ENCODE peak calls at places on chromosomes 7 and 10, in four cellular contexts. P is lower lobe of right lung, W is BJ, K is adrenal gland. G is an unnamed sample.

GRCh38 chr7:137996386-137996851 is 5.5 kb downstream of the CREB3L2 start:
- DNase-seq in K (no peak), P (no peak), W (no peak), G (peak; percentile 84)

GRCh38 chr7:26291699-26292538 is at the start of gene SNX10:
- DNase-seq in K (peak; percentile 73), P (peak; percentile 79), W (no peak), G (no peak)

GRCh38 chr10:18368681-18369080 is 228.5 kb downstream of the CACNB2 start:
- DNase-seq in K (no peak), P (no peak), W (no peak), G (peak; percentile 25)

GRCh38 chr10:71639412-71639719 is 80.2 kb downstream of the C10orf105 start:
- DNase-seq in K (no peak), P (no peak), W (no peak), G (no peak)

GRCh38 chr7:134780166-134780853 is 876 bp downstream of the CALD1 start:
- DNase-seq in W (no peak), K (no peak), P (no peak), G (peak; percentile 49)

GRCh38 chr10:132043861-132044695 is 21.7 kb upstream of the JAKMIP3 start:
- DNase-seq in K (no peak), P (no peak), W (no peak), G (no peak)

GRCh38 chr10:119444866-119445265 is 97.7 kb downstream of the RGS10 start:
- DNase-seq in W (no peak), P (no peak), K (no peak), G (no peak)

GRCh38 chr7:16504019-16504418 is 22.6 kb upstream of the LRRC72 start:
- DNase-seq in P (no peak), W (no peak), K (no peak), G (peak; percentile 72)

GRCh38 chr7:39688611-39689485 is 65.5 kb downstream of the RALA start:
- DNase-seq in P (no peak), K (no peak), W (no peak), G (no peak)

GRCh38 chr7:95977994-95978393 is 205.6 kb downstream of the DYNC1I1 start:
- DNase-seq in W (no peak), K (no peak), P (no peak), G (no peak)

GRCh38 chr7:31261373-31261772 is 79.2 kb downstream of the NEUROD6 start:
- DNase-seq in W (no peak), P (no peak), K (no peak), G (no peak)

GRCh38 chr10:86371116-86371515 is 4.5 kb upstream of the GRID1 start:
- DNase-seq in W (no peak), K (no peak), P (no peak), G (no peak)

GRCh38 chr7:80552304-80552703 is 40.4 kb upstream of the GNAT3 start:
- DNase-seq in K (no peak), P (no peak), W (peak; percentile 68), G (no peak)

GRCh38 chr10:62077330-62078015 is 176.0 kb downstream of the ARID5B start:
- DNase-seq in K (no peak), P (no peak), W (no peak), G (no peak)

GRCh38 chr7:150458235-150458634 is 7.8 kb downstream of the GIMAP8 start:
- DNase-seq in P (no peak), W (no peak), K (no peak), G (no peak)

GRCh38 chr10:97081621-97082235 is 104.0 kb downstream of the SLIT1 start:
- DNase-seq in K (peak; percentile 64), W (no peak), P (no peak), G (peak; percentile 53)

GRCh38 chr7:124089621-124090020 is 56.8 kb upstream of the TMEM229A start:
- DNase-seq in K (no peak), P (no peak), W (no peak), G (no peak)

GRCh38 chr10:61995093-61995492 is 93.6 kb downstream of the ARID5B start:
- DNase-seq in K (no peak), W (no peak), P (no peak), G (no peak)

GRCh38 chr10:97020452-97021400 is 165.0 kb downstream of the SLIT1 start:
- DNase-seq in P (no peak), K (peak; percentile 72), W (no peak), G (peak; percentile 41)

GRCh38 chr10:22620140-22620857 is 94.1 kb downstream of the PIP4K2A start:
- DNase-seq in W (peak; percentile 79), K (peak; percentile 91), P (peak; percentile 73), G (peak; percentile 97)

GRCh38 chr10:63346015-63346441 is 119.7 kb downstream of the JMJD1C start:
- DNase-seq in W (no peak), P (no peak), K (peak; percentile 39), G (peak; percentile 24)

GRCh38 chr7:95501261-95501816 is 15.6 kb downstream of the ASB4 start:
- DNase-seq in K (no peak), P (no peak), W (no peak), G (peak; percentile 26)

GRCh38 chr10:61000769-61001730 is 57.1 kb upstream of the RHOBTB1 start:
- DNase-seq in P (peak; percentile 44), K (peak; percentile 33), W (no peak), G (peak; percentile 16)

GRCh38 chr7:87155788-87156187 is 3.5 kb downstream of the DMTF1 start:
- DNase-seq in P (no peak), K (no peak), W (no peak), G (no peak)

GRCh38 chr7:106346167-106346677 is 61.4 kb upstream of the NAMPT start:
- DNase-seq in K (no peak), P (no peak), W (no peak), G (no peak)

GRCh38 chr10:131424053-131424452 is 112.5 kb upstream of the TCERG1L start:
- DNase-seq in P (no peak), K (no peak), W (no peak), G (no peak)

GRCh38 chr7:69864283-69864682 is 266.0 kb downstream of the AUTS2 start:
- DNase-seq in P (no peak), W (no peak), K (no peak), G (no peak)

GRCh38 chr10:96463562-96463961 is 50.2 kb downstream of the TLL2 start:
- DNase-seq in K (no peak), W (no peak), P (no peak), G (no peak)

GRCh38 chr7:96654630-96655188 is 54.9 kb downstream of the SEM1 start:
- DNase-seq in P (no peak), W (no peak), K (no peak), G (no peak)

GRCh38 chr7:85274452-85274851 is 87.6 kb upstream of the SEMA3D start:
- DNase-seq in K (no peak), W (no peak), P (no peak), G (no peak)

GRCh38 chr7:143405158-143405557 is 3.5 kb downstream of the EPHA1 start:
- DNase-seq in P (no peak), W (no peak), K (peak; percentile 22), G (no peak)

GRCh38 chr10:89120931-89121907 is 85.9 kb downstream of the CH25H start:
- DNase-seq in W (no peak), K (no peak), P (no peak), G (no peak)

GRCh38 chr10:94218496-94219183 is 144.1 kb downstream of the NOC3L start:
- DNase-seq in P (no peak), W (no peak), K (no peak), G (no peak)

GRCh38 chr10:44827431-44828006 is 83.6 kb upstream of the TMEM72 start:
- DNase-seq in P (peak; percentile 68), W (no peak), K (no peak), G (peak; percentile 45)

GRCh38 chr7:78587443-78588044 is 789.0 kb downstream of the PHTF2 start:
- DNase-seq in P (no peak), K (no peak), W (no peak), G (no peak)

GRCh38 chr10:114350751-114351150 is 53.6 kb downstream of the AFAP1L2 start:
- DNase-seq in W (no peak), K (no peak), P (no peak), G (no peak)

DNA sequence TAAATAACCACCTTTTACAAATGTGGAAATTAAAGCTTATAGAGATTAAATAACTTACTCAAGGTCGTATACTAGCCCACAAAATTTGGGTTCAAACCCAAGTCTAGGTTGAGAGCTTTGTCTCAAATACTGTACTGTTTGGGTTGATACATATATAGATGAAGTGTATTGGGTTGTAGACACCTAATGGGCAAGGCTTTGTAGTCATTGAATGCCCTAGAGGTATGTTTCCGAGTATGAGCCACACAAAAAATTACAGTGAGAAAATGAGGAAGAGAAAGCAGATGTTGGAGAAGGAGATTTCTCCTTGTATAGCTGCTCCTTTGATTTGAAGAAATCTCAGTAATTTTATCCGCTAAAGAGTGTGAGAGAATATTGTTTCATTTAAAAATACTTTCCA is 60.6 kb downstream of the C1GALT1 start:
- DNase-seq in P (no peak), W (no peak), K (no peak), G (no peak)
- H3K4me3 ChIP-seq in P (no peak overlapping the region), W (no peak overlapping the region), K (no peak overlapping the region), G (no peak overlapping the region)

GRCh38 chr7:20193873-20194272 is 23.3 kb downstream of the MACC1 start:
- DNase-seq in W (no peak), P (no peak), K (no peak), G (no peak)
- H3K4me3 ChIP-seq in W (no peak overlapping the region), P (no peak overlapping the region), K (no peak overlapping the region), G (no peak overlapping the region)

GRCh38 chr10:102434251-102434913 is 2.0 kb upstream of the CUEDC2 start:
- DNase-seq in W (no peak), P (no peak), K (no peak), G (no peak)

GRCh38 chr10:102435098-102435497 is 2.7 kb upstream of the CUEDC2 start:
- DNase-seq in W (no peak), P (no peak), K (no peak), G (no peak)

GRCh38 chr10:102437515-102437914 is 5.1 kb upstream of the CUEDC2 start:
- DNase-seq in K (no peak), P (no peak), W (no peak), G (no peak)

GRCh38 chr10:102436312-102436711 is 3.9 kb upstream of the CUEDC2 start:
- DNase-seq in P (no peak), K (no peak), W (no peak), G (no peak)

DNA sequence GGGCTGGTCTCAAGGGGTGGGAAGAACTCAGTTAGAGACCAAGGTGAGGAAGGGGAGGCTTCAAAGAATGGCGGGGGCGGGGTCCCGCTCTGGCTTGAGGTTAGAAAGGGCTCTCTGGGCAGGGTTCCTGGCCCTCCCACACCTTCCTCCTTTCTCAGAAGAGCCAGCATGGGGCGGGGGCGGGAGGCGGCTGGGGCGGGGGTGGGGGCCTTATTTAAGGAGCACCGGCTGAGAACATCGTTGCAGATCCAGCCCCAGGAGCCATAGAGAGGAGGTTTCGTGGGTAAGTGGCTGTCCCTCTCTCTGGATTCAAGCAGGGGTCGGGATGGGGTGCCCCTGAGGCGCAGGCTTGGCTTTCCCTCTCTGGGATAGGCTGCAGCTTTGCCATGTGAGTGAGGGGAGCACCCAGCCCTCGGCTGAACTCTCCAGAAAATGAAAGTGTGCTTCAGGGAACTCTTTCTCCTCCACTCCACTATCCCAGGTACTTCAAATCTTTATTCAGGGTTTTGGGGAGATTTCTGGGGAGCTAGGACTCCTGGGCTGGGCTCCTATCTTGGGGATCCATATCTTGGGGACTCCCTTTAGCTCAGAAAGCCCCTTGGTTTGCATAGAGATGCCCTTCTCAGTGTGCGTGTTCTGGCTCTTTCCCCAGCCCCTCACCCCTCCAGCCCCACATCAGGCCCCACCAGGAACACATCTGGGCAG is 3.3 kb upstream of the CUEDC2 start:
- DNase-seq in P (peak; percentile 71), W (no peak), K (no peak), G (no peak)
- H3K4me3 ChIP-seq in P (peak overlapping the region; percentile 52), W (peak overlapping the region; percentile 9), K (no peak overlapping the region), G (peak overlapping the region; percentile 16)

DNA sequence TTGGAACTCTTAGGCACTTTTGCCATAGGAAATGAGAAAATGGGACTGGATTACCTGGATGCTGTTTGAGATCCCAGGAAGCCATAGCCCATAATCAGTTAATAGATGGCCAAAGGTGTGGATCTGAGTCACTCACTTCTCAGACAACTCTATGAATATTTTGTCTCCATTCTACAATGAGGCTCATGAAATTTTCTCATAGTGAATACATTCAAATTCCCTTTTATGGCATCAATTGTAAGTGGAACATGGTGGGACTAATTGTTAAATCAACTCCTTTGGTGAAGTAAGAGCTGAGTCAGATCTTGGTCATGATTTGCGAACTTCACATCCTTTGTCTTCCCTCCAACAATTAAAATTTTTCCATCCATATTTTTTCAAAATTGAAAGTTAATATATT is 222.1 kb downstream of the ARL4A start:
- DNase-seq in P (no peak), W (no peak), K (no peak), G (no peak)
- H3K4me3 ChIP-seq in P (no peak overlapping the region), W (no peak overlapping the region), K (no peak overlapping the region), G (no peak overlapping the region)